ENCODE peak calls at places on chromosomes 12 and 14, in four cellular contexts. H is mammary epithelial cell, W is heart right ventricle, L is astrocyte of the spinal cord. C is an unnamed sample.

GRCh38 chr14:98808494-98809407 is 463.2 kb downstream of the BCL11B start:
- DNase-seq in L (no peak), H (peak; percentile 37), W (no peak), C (no peak)

GRCh38 chr12:12941450-12942350 is 10.3 kb downstream of the GPRC5D start:
- DNase-seq in L (no peak), H (no peak), W (no peak), C (no peak)

GRCh38 chr14:77707724-77708408 is at the start of the genes ALKBH1 and SLIRP:
- DNase-seq in L (peak; percentile 80), H (peak; percentile 82), W (peak; percentile 84), C (peak; percentile 86)

GRCh38 chr12:27107976-27108375 is 25.6 kb upstream of the C12orf71 start:
- DNase-seq in H (no peak), L (no peak), W (no peak), C (no peak)

GRCh38 chr12:121537814-121538698 is 42.8 kb downstream of the KDM2B start:
- DNase-seq in H (no peak), L (no peak), W (peak; percentile 42), C (no peak)

GRCh38 chr12:43669373-43669772 is 89.2 kb downstream of the PUS7L start:
- DNase-seq in H (no peak), L (no peak), W (no peak), C (no peak)

GRCh38 chr12:94676011-94676709 is 25.8 kb upstream of the TMCC3 start:
- DNase-seq in W (no peak), H (no peak), L (no peak), C (no peak)

GRCh38 chr12:1886396-1887008 is 31.9 kb downstream of the CACNA2D4 start:
- DNase-seq in L (no peak), W (no peak), H (no peak), C (peak; percentile 50)

GRCh38 chr12:57049890-57050289 is at the start of gene MYO1A:
- DNase-seq in W (no peak), L (no peak), H (no peak), C (no peak)

GRCh38 chr12:82760423-82760822 is 73.7 kb downstream of the TMTC2 start:
- DNase-seq in H (no peak), W (no peak), L (no peak), C (no peak)

GRCh38 chr12:7460375-7461259 is 16.7 kb upstream of the CD163L1 start:
- DNase-seq in H (peak; percentile 33), L (peak; percentile 61), W (peak; percentile 30), C (no peak)

GRCh38 chr14:68014771-68015170 is 195.2 kb downstream of the RAD51B start:
- DNase-seq in H (no peak), W (no peak), L (no peak), C (no peak)

GRCh38 chr12:120266180-120266535 is 628 bp upstream of the PXN start:
- DNase-seq in H (no peak), W (no peak), L (no peak), C (no peak)

GRCh38 chr14:76930549-76930948 is 98.0 kb downstream of the IRF2BPL start:
- DNase-seq in L (no peak), H (no peak), W (no peak), C (no peak)

GRCh38 chr14:28599605-28600004 is 167.0 kb upstream of the FOXG1 start:
- DNase-seq in W (no peak), L (no peak), H (no peak), C (no peak)

GRCh38 chr12:89621511-89621910 is 87.1 kb downstream of the ATP2B1 start:
- DNase-seq in H (no peak), L (no peak), W (no peak), C (no peak)

GRCh38 chr12:1590083-1590979 is 4.0 kb downstream of the FBXL14 start:
- DNase-seq in L (peak; percentile 63), H (peak; percentile 19), W (no peak), C (no peak)

GRCh38 chr12:104986022-104986941 is at the start of gene NOPCHAP1:
- DNase-seq in L (peak; percentile 88), W (peak; percentile 92), H (peak; percentile 85), C (peak; percentile 94)

GRCh38 chr12:121802843-121803698 is 738 bp upstream of the SETD1B start:
- DNase-seq in L (peak; percentile 98), W (peak; percentile 89), H (peak; percentile 92), C (peak; percentile 94)

GRCh38 chr12:128068211-128068610 is 198.8 kb upstream of the TMEM132C start:
- DNase-seq in H (no peak), L (peak; percentile 20), W (no peak), C (no peak)

GRCh38 chr14:105146181-105146975 is 22.2 kb downstream of the JAG2 start:
- DNase-seq in H (no peak), L (no peak), W (peak; percentile 11), C (no peak)

GRCh38 chr12:56469007-56469930 is 891 bp downstream of the SPRYD4 start:
- DNase-seq in L (no peak), H (no peak), W (no peak), C (no peak)

GRCh38 chr12:57229634-57230380 is at the start of gene SHMT2:
- DNase-seq in H (peak; percentile 85), W (peak; percentile 92), L (peak; percentile 94), C (peak; percentile 94)

GRCh38 chr12:20044304-20044703 is 324.0 kb upstream of the PDE3A start:
- DNase-seq in L (no peak), H (no peak), W (no peak), C (no peak)

GRCh38 chr12:111201036-111201435 is 167.9 kb downstream of the PHETA1 start:
- DNase-seq in H (no peak), W (no peak), L (no peak), C (no peak)

GRCh38 chr12:28555729-28556128 is 365.5 kb downstream of the CCDC91 start:
- DNase-seq in L (no peak), W (no peak), H (no peak), C (no peak)

GRCh38 chr12:113071427-113072112 is 15.0 kb downstream of the DTX1 start:
- DNase-seq in L (no peak), H (no peak), W (peak; percentile 33), C (no peak)

GRCh38 chr12:13173537-13173936 is 23.0 kb upstream of the EMP1 start:
- DNase-seq in L (peak; percentile 95), W (peak; percentile 47), H (peak; percentile 91), C (peak; percentile 83)

GRCh38 chr14:71595441-71595840 is 336.8 kb upstream of the RGS6 start:
- DNase-seq in L (no peak), H (no peak), W (no peak), C (no peak)

GRCh38 chr14:85531594-85532391 is 1.8 kb downstream of the FLRT2 start:
- DNase-seq in H (peak; percentile 82), W (peak; percentile 48), L (peak; percentile 89), C (peak; percentile 76)

DNA sequence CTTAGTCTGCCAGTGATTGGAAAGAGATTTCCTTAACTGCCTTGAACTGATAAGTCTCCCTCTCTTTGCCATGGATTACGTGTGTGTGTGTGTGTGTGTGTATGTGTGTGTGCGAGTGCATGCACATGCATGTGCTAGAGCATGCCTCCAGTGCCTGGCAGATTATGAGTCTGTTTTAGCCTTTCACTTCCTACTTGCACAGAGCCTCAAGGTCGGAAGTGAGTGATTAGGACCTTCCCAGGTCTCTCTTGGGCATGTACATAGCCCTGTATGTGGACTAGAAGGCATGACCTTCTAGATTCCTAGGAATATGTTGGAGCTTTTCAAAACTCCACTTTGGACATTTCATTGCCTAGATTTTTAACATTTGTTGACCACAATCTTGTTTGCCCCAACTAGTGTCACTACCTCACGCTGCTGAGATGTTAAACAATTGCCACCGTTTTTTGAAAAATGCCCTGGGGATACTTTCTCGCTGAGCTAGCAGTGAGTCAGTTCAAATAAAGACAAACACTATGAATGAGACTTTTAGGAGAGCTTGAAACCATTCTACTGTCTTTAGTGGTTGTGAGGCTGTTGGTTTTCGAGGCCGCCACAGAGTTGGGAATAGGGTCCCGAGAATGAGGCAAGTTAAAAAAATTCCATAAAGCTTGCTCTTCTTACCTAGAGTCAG is 28.2 kb downstream of the KIAA0586 start:
- DNase-seq in H (peak; percentile 86), L (peak; percentile 47), W (no peak), C (no peak)
- H3K4me3 ChIP-seq in H (no peak overlapping the region), L (no peak overlapping the region), W (no peak overlapping the region), C (no peak overlapping the region)

GRCh38 chr12:6273209-6273928 is 37.1 kb upstream of the PLEKHG6 start:
- DNase-seq in L (no peak), H (no peak), W (no peak), C (no peak)
- TF ChIP-seq CTCF in L (no peak), H (no peak), W (no peak), C (no peak)

DNA sequence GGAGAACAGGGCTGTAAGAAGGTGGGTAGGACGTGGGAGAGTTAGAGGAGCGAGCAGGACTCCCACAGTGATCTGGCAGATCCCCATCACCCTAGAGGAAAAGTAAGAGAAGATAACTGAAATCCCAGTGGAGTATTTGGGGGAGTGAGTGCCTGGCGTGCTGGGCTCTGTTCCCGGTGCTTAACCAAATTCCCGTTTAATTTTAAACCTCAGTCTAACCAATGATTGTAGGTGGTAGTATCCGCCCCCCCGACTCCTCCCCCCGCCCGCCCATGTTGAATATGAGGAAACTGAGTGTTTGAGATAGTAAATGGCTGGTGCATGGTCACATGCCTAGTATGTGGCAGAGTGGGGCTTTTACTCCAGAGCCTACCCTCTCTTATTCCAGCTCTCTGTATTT is 1.2 kb downstream of the TARBP2 start:
- DNase-seq in H (no peak), W (no peak), L (no peak), C (no peak)
- H3K4me3 ChIP-seq in H (peak overlapping the region; percentile 63), W (peak overlapping the region; percentile 61), L (peak overlapping the region; percentile 73), C (peak overlapping the region; percentile 84)

DNA sequence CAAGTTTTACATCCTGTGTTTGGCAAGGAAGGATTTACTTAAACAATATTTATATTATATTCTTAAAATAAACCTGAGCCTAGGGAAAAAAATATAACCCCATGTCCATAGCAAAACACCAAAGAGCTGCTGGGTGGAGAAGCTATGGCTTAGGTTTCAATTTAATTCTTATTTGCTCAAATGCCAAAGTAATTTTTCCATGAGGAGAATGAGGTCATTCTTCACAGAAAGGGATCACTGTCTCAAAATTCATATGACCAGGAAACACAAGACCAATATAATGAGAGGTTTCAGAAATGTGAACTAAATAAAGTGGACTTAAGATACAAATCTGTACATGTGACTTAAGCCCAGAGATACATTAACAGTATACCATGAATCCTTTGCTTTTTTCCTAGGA is 195.0 kb downstream of the PHLDA1 start:
- DNase-seq in H (no peak), W (no peak), L (no peak), C (no peak)
- TF ChIP-seq CTCF in H (no peak), W (no peak), L (no peak), C (no peak)

GRCh38 chr12:114692558-114693531 is 8.9 kb upstream of the TBX3 start:
- DNase-seq in L (peak; percentile 22), H (peak; percentile 33), W (no peak), C (no peak)
- H3K4me3 ChIP-seq in L (peak overlapping the region; percentile 36), H (peak overlapping the region; percentile 49), W (peak overlapping the region; percentile 32), C (peak overlapping the region; percentile 66)

GRCh38 chr12:132659146-132659545 is 28.0 kb downstream of the POLE start:
- DNase-seq in L (no peak), W (no peak), H (no peak), C (no peak)
- TF ChIP-seq CTCF in L (no peak), W (no peak), H (no peak), C (no peak)

GRCh38 chr12:48003226-48004038 is 844 bp downstream of the COL2A1 start:
- DNase-seq in L (peak; percentile 3), W (no peak), H (peak; percentile 2), C (no peak)

GRCh38 chr12:48002773-48003218 is 1.5 kb downstream of the COL2A1 start:
- DNase-seq in W (peak; percentile 48), L (peak; percentile 19), H (peak; percentile 6), C (no peak)

GRCh38 chr12:48005750-48006021 is 1.4 kb upstream of the COL2A1 start:
- DNase-seq in H (no peak), L (no peak), W (no peak), C (no peak)

GRCh38 chr12:48004941-48005749 is 869 bp upstream of the COL2A1 start:
- DNase-seq in L (no peak), H (no peak), W (no peak), C (no peak)

GRCh38 chr12:48004039-48004940 is at the start of gene COL2A1:
- DNase-seq in L (peak; percentile 12), W (no peak), H (peak; percentile 17), C (no peak)
- H3K4me3 ChIP-seq in L (peak within 1 kb of the TSS; percentile 13), W (peak within 1 kb of the TSS; percentile 34), H (no peak within 1 kb of the TSS), C (peak within 1 kb of the TSS; percentile 65)